ENCODE peak calls at places on chromosomes 6 and 20, in four cellular contexts. H is NCI-H345; V is AG04449; O is stimulated activated CD8-positive, alpha-beta memory T cell treated with anti-CD3 and anti-CD28 coated beads, Interleukin-7, amount 100 ng/mL, for 4 hours. F is an unnamed sample.

GRCh38 chr6:132797975-132798819 is at the start of gene SLC18B1:
- DNase-seq in O (no peak), H (no peak), V (no peak), F (peak; percentile 26)

GRCh38 chr6:73695619-73696421 is at the start of gene CD109:
- DNase-seq in O (peak; percentile 61), V (peak; percentile 14), H (peak; percentile 50), F (peak; percentile 38)

GRCh38 chr6:110337481-110337880 is 20.7 kb downstream of the METTL24 start:
- DNase-seq in H (no peak), O (no peak), V (no peak), F (no peak)

GRCh38 chr6:2809015-2809414 is 32.6 kb downstream of the SERPINB1 start:
- DNase-seq in H (no peak), V (no peak), O (no peak), F (no peak)

GRCh38 chr6:18585032-18585573 is 198.0 kb downstream of the RNF144B start:
- DNase-seq in H (no peak), O (no peak), V (peak; percentile 33), F (no peak)

GRCh38 chr6:13500264-13500663 is 12.9 kb upstream of the GFOD1 start:
- DNase-seq in V (no peak), O (no peak), H (no peak), F (no peak)

GRCh38 chr6:165205632-165206031 is 103.8 kb downstream of the C6orf118 start:
- DNase-seq in H (no peak), O (no peak), V (no peak), F (no peak)

GRCh38 chr6:157825243-157825904 is 2.3 kb downstream of the SNX9 start:
- DNase-seq in V (no peak), O (no peak), H (no peak), F (no peak)

GRCh38 chr6:96015791-96016776 is at the start of gene FUT9:
- DNase-seq in H (peak; percentile 93), V (no peak), O (no peak), F (no peak)

GRCh38 chr6:51855310-51856082 is 231.9 kb downstream of the PKHD1 start:
- DNase-seq in O (no peak), V (peak; percentile 10), H (peak; percentile 59), F (no peak)

GRCh38 chr6:16766836-16767745 is 5.8 kb upstream of the ATXN1 start:
- DNase-seq in H (no peak), O (no peak), V (no peak), F (no peak)

GRCh38 chr6:50829898-50830439 is 11.3 kb downstream of the TFAP2B start:
- DNase-seq in V (no peak), O (no peak), H (no peak), F (no peak)

GRCh38 chr6:149365197-149365596 is 34.9 kb upstream of the SUMO4 start:
- DNase-seq in V (no peak), O (no peak), H (no peak), F (no peak)

GRCh38 chr6:157845493-157846259 is 22.6 kb downstream of the SNX9 start:
- DNase-seq in V (no peak), H (peak; percentile 36), O (no peak), F (no peak)

GRCh38 chr6:159012201-159012600 is 12.2 kb upstream of the RSPH3 start:
- DNase-seq in V (no peak), H (no peak), O (no peak), F (no peak)

GRCh38 chr20:36591281-36591680 is 14.3 kb upstream of the RAB5IF start:
- DNase-seq in H (no peak), V (no peak), O (no peak), F (no peak)

GRCh38 chr6:86937219-86938079 is at the start of gene HTR1E:
- DNase-seq in H (no peak), V (no peak), O (no peak), F (no peak)

GRCh38 chr20:58109126-58109880 is 119.2 kb downstream of the ANKRD60 start:
- DNase-seq in V (no peak), O (no peak), H (no peak), F (no peak)

GRCh38 chr6:97645757-97646156 is 362.7 kb upstream of the MMS22L start:
- DNase-seq in V (no peak), O (no peak), H (no peak), F (no peak)

GRCh38 chr20:16263582-16263981 is 309.7 kb downstream of the KIF16B start:
- DNase-seq in V (no peak), H (no peak), O (no peak), F (no peak)

GRCh38 chr20:63942250-63943006 is 13.8 kb downstream of the UCKL1 start:
- DNase-seq in H (no peak), O (no peak), V (no peak), F (no peak)

GRCh38 chr6:30915591-30915946 is 1.5 kb downstream of the VARS2 start:
- DNase-seq in H (peak; percentile 26), O (no peak), V (no peak), F (no peak)

GRCh38 chr6:169962604-169963469 is 211.4 kb downstream of the ERMARD start:
- DNase-seq in O (no peak), H (no peak), V (no peak), F (no peak)

GRCh38 chr6:124941259-124941658 is 21.0 kb upstream of the RNF217 start:
- DNase-seq in H (no peak), V (no peak), O (no peak), F (no peak)

GRCh38 chr20:23097636-23098580 is 11.8 kb upstream of the CD93 start:
- DNase-seq in O (no peak), V (no peak), H (no peak), F (no peak)

GRCh38 chr20:35235881-35236280 is 9.4 kb downstream of the MMP24 start:
- DNase-seq in H (no peak), V (no peak), O (no peak), F (no peak)

GRCh38 chr20:21102252-21102609 is 3.9 kb downstream of the LINC00237 start:
- DNase-seq in H (no peak), O (no peak), V (no peak), F (no peak)

GRCh38 chr6:169536446-169537170 is 165.2 kb downstream of the WDR27 start:
- DNase-seq in H (no peak), V (peak; percentile 66), O (no peak), F (no peak)

GRCh38 chr20:41170386-41171105 is 33.2 kb downstream of the PLCG1 start:
- DNase-seq in V (no peak), O (no peak), H (no peak), F (no peak)

GRCh38 chr6:170080828-170081368 is 210.0 kb downstream of the DLL1 start:
- DNase-seq in V (no peak), O (no peak), H (peak; percentile 64), F (no peak)

F was measured in activated gamma-delta T cell treated with anti-CD3 and anti-CD28 coated beads, Interleukin-2, amount 50 U/mL, for 16 hours.